ENCODE peak calls at places on chromosomes 12 and 14, in five cellular contexts. One of them, this sample, is unnamed.

GRCh38 chr14:94388027-94388895 is at the start of gene SERPINA1:
- DNase-seq in effector memory CD4-positive, alpha-beta T cell: no peak
- DNase-seq in activated CD4-positive, alpha-beta T cell treated with anti-CD3 and anti-CD28 coated beads, Interleukin-2, amount 10 ng/mL, durations not matched to agents 7 days and 5 days: no peak
- DNase-seq in astrocyte of the spinal cord: peak
- DNase-seq in NCI-H1436: no peak
- DNase-seq in this sample: no peak

GRCh38 chr14:24215495-24216344 is at the start of gene MDP1:
- DNase-seq in NCI-H1436: peak
- DNase-seq in activated CD4-positive, alpha-beta T cell treated with anti-CD3 and anti-CD28 coated beads, Interleukin-2, amount 10 ng/mL, durations not matched to agents 7 days and 5 days: peak
- DNase-seq in effector memory CD4-positive, alpha-beta T cell: peak
- DNase-seq in astrocyte of the spinal cord: peak
- DNase-seq in this sample: peak

GRCh38 chr12:22615963-22616501 is 8.9 kb upstream of the ETNK1 start:
- DNase-seq in NCI-H1436: no peak
- DNase-seq in astrocyte of the spinal cord: no peak
- DNase-seq in activated CD4-positive, alpha-beta T cell treated with anti-CD3 and anti-CD28 coated beads, Interleukin-2, amount 10 ng/mL, durations not matched to agents 7 days and 5 days: no peak
- DNase-seq in effector memory CD4-positive, alpha-beta T cell: no peak
- DNase-seq in this sample: no peak

GRCh38 chr12:79886917-79887519 is 47.9 kb downstream of the PPP1R12A start:
- DNase-seq in NCI-H1436: peak
- DNase-seq in effector memory CD4-positive, alpha-beta T cell: no peak
- DNase-seq in activated CD4-positive, alpha-beta T cell treated with anti-CD3 and anti-CD28 coated beads, Interleukin-2, amount 10 ng/mL, durations not matched to agents 7 days and 5 days: no peak
- DNase-seq in astrocyte of the spinal cord: peak
- DNase-seq in this sample: no peak

GRCh38 chr12:132525833-132526455 is 36.0 kb downstream of the FBRSL1 start:
- DNase-seq in activated CD4-positive, alpha-beta T cell treated with anti-CD3 and anti-CD28 coated beads, Interleukin-2, amount 10 ng/mL, durations not matched to agents 7 days and 5 days: no peak
- DNase-seq in NCI-H1436: no peak
- DNase-seq in astrocyte of the spinal cord: no peak
- DNase-seq in effector memory CD4-positive, alpha-beta T cell: no peak
- DNase-seq in this sample: no peak

GRCh38 chr12:82874935-82875334 is 188.2 kb downstream of the TMTC2 start:
- DNase-seq in activated CD4-positive, alpha-beta T cell treated with anti-CD3 and anti-CD28 coated beads, Interleukin-2, amount 10 ng/mL, durations not matched to agents 7 days and 5 days: no peak
- DNase-seq in astrocyte of the spinal cord: peak
- DNase-seq in NCI-H1436: no peak
- DNase-seq in effector memory CD4-positive, alpha-beta T cell: no peak
- DNase-seq in this sample: no peak

GRCh38 chr12:53049582-53050318 is at the start of gene TNS2:
- DNase-seq in activated CD4-positive, alpha-beta T cell treated with anti-CD3 and anti-CD28 coated beads, Interleukin-2, amount 10 ng/mL, durations not matched to agents 7 days and 5 days: no peak
- DNase-seq in astrocyte of the spinal cord: no peak
- DNase-seq in NCI-H1436: no peak
- DNase-seq in effector memory CD4-positive, alpha-beta T cell: no peak
- DNase-seq in this sample: no peak

GRCh38 chr12:94722664-94723063 is 72.3 kb upstream of the TMCC3 start:
- DNase-seq in astrocyte of the spinal cord: no peak
- DNase-seq in activated CD4-positive, alpha-beta T cell treated with anti-CD3 and anti-CD28 coated beads, Interleukin-2, amount 10 ng/mL, durations not matched to agents 7 days and 5 days: no peak
- DNase-seq in effector memory CD4-positive, alpha-beta T cell: no peak
- DNase-seq in NCI-H1436: no peak
- DNase-seq in this sample: no peak

GRCh38 chr14:93959239-93960107 is 16.9 kb downstream of the ASB2 start:
- DNase-seq in NCI-H1436: no peak
- DNase-seq in activated CD4-positive, alpha-beta T cell treated with anti-CD3 and anti-CD28 coated beads, Interleukin-2, amount 10 ng/mL, durations not matched to agents 7 days and 5 days: peak
- DNase-seq in astrocyte of the spinal cord: peak
- DNase-seq in effector memory CD4-positive, alpha-beta T cell: peak
- DNase-seq in this sample: peak

GRCh38 chr12:25056011-25056410 is 107.1 kb upstream of the BCAT1 start:
- DNase-seq in astrocyte of the spinal cord: no peak
- DNase-seq in NCI-H1436: no peak
- DNase-seq in effector memory CD4-positive, alpha-beta T cell: no peak
- DNase-seq in activated CD4-positive, alpha-beta T cell treated with anti-CD3 and anti-CD28 coated beads, Interleukin-2, amount 10 ng/mL, durations not matched to agents 7 days and 5 days: no peak
- DNase-seq in this sample: no peak

GRCh38 chr12:124764870-124765570 is 98.6 kb downstream of the SCARB1 start:
- DNase-seq in astrocyte of the spinal cord: peak
- DNase-seq in effector memory CD4-positive, alpha-beta T cell: no peak
- DNase-seq in activated CD4-positive, alpha-beta T cell treated with anti-CD3 and anti-CD28 coated beads, Interleukin-2, amount 10 ng/mL, durations not matched to agents 7 days and 5 days: no peak
- DNase-seq in NCI-H1436: no peak
- DNase-seq in this sample: no peak

GRCh38 chr12:20629414-20630156 is 65.5 kb upstream of the SLCO1C1 start:
- DNase-seq in activated CD4-positive, alpha-beta T cell treated with anti-CD3 and anti-CD28 coated beads, Interleukin-2, amount 10 ng/mL, durations not matched to agents 7 days and 5 days: no peak
- DNase-seq in astrocyte of the spinal cord: peak
- DNase-seq in NCI-H1436: no peak
- DNase-seq in effector memory CD4-positive, alpha-beta T cell: no peak
- DNase-seq in this sample: no peak

GRCh38 chr14:74506408-74506807 is 12.8 kb downstream of the ISCA2 start:
- DNase-seq in activated CD4-positive, alpha-beta T cell treated with anti-CD3 and anti-CD28 coated beads, Interleukin-2, amount 10 ng/mL, durations not matched to agents 7 days and 5 days: no peak
- DNase-seq in NCI-H1436: no peak
- DNase-seq in astrocyte of the spinal cord: no peak
- DNase-seq in effector memory CD4-positive, alpha-beta T cell: no peak
- DNase-seq in this sample: no peak

GRCh38 chr12:47033797-47034555 is 45.4 kb upstream of the PCED1B start:
- DNase-seq in NCI-H1436: no peak
- DNase-seq in activated CD4-positive, alpha-beta T cell treated with anti-CD3 and anti-CD28 coated beads, Interleukin-2, amount 10 ng/mL, durations not matched to agents 7 days and 5 days: no peak
- DNase-seq in effector memory CD4-positive, alpha-beta T cell: no peak
- DNase-seq in astrocyte of the spinal cord: peak
- DNase-seq in this sample: no peak

GRCh38 chr14:105844810-105845724 is 318.7 kb downstream of the TMEM121 start:
- DNase-seq in astrocyte of the spinal cord: no peak
- DNase-seq in activated CD4-positive, alpha-beta T cell treated with anti-CD3 and anti-CD28 coated beads, Interleukin-2, amount 10 ng/mL, durations not matched to agents 7 days and 5 days: no peak
- DNase-seq in effector memory CD4-positive, alpha-beta T cell: no peak
- DNase-seq in NCI-H1436: no peak
- DNase-seq in this sample: no peak

GRCh38 chr14:90276627-90277367 is 20.4 kb downstream of the PSMC1 start:
- DNase-seq in activated CD4-positive, alpha-beta T cell treated with anti-CD3 and anti-CD28 coated beads, Interleukin-2, amount 10 ng/mL, durations not matched to agents 7 days and 5 days: no peak
- DNase-seq in astrocyte of the spinal cord: peak
- DNase-seq in effector memory CD4-positive, alpha-beta T cell: no peak
- DNase-seq in NCI-H1436: no peak
- DNase-seq in this sample: no peak

GRCh38 chr12:45828402-45828801 is 98.9 kb downstream of the ARID2 start:
- DNase-seq in effector memory CD4-positive, alpha-beta T cell: no peak
- DNase-seq in NCI-H1436: no peak
- DNase-seq in activated CD4-positive, alpha-beta T cell treated with anti-CD3 and anti-CD28 coated beads, Interleukin-2, amount 10 ng/mL, durations not matched to agents 7 days and 5 days: no peak
- DNase-seq in astrocyte of the spinal cord: no peak
- DNase-seq in this sample: no peak

GRCh38 chr12:96421014-96421413 is 20.8 kb upstream of the CDK17 start:
- DNase-seq in activated CD4-positive, alpha-beta T cell treated with anti-CD3 and anti-CD28 coated beads, Interleukin-2, amount 10 ng/mL, durations not matched to agents 7 days and 5 days: peak
- DNase-seq in NCI-H1436: no peak
- DNase-seq in effector memory CD4-positive, alpha-beta T cell: no peak
- DNase-seq in astrocyte of the spinal cord: no peak
- DNase-seq in this sample: no peak

GRCh38 chr12:115988193-115988592 is 289.3 kb downstream of the MED13L start:
- DNase-seq in astrocyte of the spinal cord: no peak
- DNase-seq in activated CD4-positive, alpha-beta T cell treated with anti-CD3 and anti-CD28 coated beads, Interleukin-2, amount 10 ng/mL, durations not matched to agents 7 days and 5 days: no peak
- DNase-seq in NCI-H1436: no peak
- DNase-seq in effector memory CD4-positive, alpha-beta T cell: no peak
- DNase-seq in this sample: no peak